ENCODE peak calls at places on chromosomes 2 and 18, in ten cellular contexts. C, V, L, Q, A, M, D, O, F and B are unnamed samples.

GRCh38 chr2:158457826-158458616 is 1.3 kb downstream of the PKP4 start:
- DNase-seq in O (peak; percentile 70), A (peak; percentile 44), V (no peak), F (peak; percentile 22), M (peak; percentile 85), C (peak; percentile 56), D (no peak), L (peak; percentile 90), Q (peak; percentile 85), B (peak; percentile 80)

GRCh38 chr2:100196786-100197494 is 54.5 kb upstream of the AFF3 start:
- DNase-seq in C (no peak), M (no peak), F (no peak), D (no peak), A (peak; percentile 11), L (no peak), O (no peak), V (no peak), Q (no peak), B (no peak)

GRCh38 chr2:13919981-13920382 is 712.5 kb upstream of the LRATD1 start:
- DNase-seq in L (no peak), Q (no peak), V (no peak), O (no peak), D (no peak), A (no peak), F (no peak), M (no peak), C (no peak), B (no peak)

GRCh38 chr2:98518106-98518505 is 73.4 kb downstream of the INPP4A start:
- DNase-seq in M (peak; percentile 47), D (no peak), V (no peak), L (no peak), O (peak; percentile 64), C (peak; percentile 42), Q (peak; percentile 36), A (no peak), F (peak; percentile 50), B (peak; percentile 61)

GRCh38 chr2:195049372-195050031 is 607.5 kb upstream of the SLC39A10 start:
- DNase-seq in O (no peak), C (no peak), F (no peak), L (no peak), D (no peak), Q (no peak), M (no peak), V (no peak), A (no peak), B (no peak)

GRCh38 chr2:3628800-3629199 is 29.2 kb upstream of the ALLC start:
- DNase-seq in O (no peak), L (peak; percentile 25), C (no peak), M (no peak), A (no peak), F (no peak), Q (peak; percentile 41), V (peak; percentile 26), D (no peak), B (no peak)

GRCh38 chr2:120660056-120660694 is 75.5 kb upstream of the GLI2 start:
- DNase-seq in A (no peak), F (no peak), M (no peak), V (no peak), D (no peak), L (no peak), O (no peak), Q (no peak), C (no peak), B (no peak)

GRCh38 chr18:47448956-47449355 is 197.5 kb upstream of the SKOR2 start:
- DNase-seq in Q (no peak), L (no peak), V (no peak), F (no peak), D (no peak), M (no peak), A (no peak), C (no peak), O (no peak), B (no peak)

GRCh38 chr2:71893646-71894045 is 254.0 kb downstream of the CYP26B1 start:
- DNase-seq in Q (no peak), A (no peak), M (no peak), C (no peak), F (no peak), O (no peak), D (no peak), V (no peak), L (no peak), B (no peak)

GRCh38 chr2:20635698-20636584 is 15.0 kb downstream of the HS1BP3 start:
- DNase-seq in A (peak; percentile 71), Q (peak; percentile 78), C (peak; percentile 54), V (peak; percentile 21), O (peak; percentile 85), L (peak; percentile 91), M (peak; percentile 88), F (peak; percentile 87), D (no peak), B (peak; percentile 62)

GRCh38 chr2:164456599-164456998 is 164.7 kb downstream of the GRB14 start:
- DNase-seq in O (no peak), C (no peak), D (no peak), L (no peak), F (no peak), M (no peak), Q (no peak), A (no peak), V (no peak), B (no peak)

GRCh38 chr2:103734911-103735310 is 973.1 kb downstream of the TMEM182 start:
- DNase-seq in F (no peak), O (no peak), D (no peak), A (no peak), M (no peak), Q (no peak), L (no peak), V (no peak), C (no peak), B (no peak)

GRCh38 chr18:9017170-9017899 is 85.2 kb upstream of the NDUFV2 start:
- DNase-seq in V (peak; percentile 90), Q (peak; percentile 85), D (peak; percentile 20), M (peak; percentile 68), F (peak; percentile 70), A (peak; percentile 94), L (peak; percentile 62), O (peak; percentile 90), C (peak; percentile 38), B (peak; percentile 95)

GRCh38 chr18:50399582-50399981 is 24.7 kb downstream of the SKA1 start:
- DNase-seq in Q (no peak), A (no peak), L (no peak), C (no peak), M (no peak), O (no peak), D (no peak), F (no peak), V (no peak), B (no peak)

GRCh38 chr2:239186958-239187357 is 213.9 kb downstream of the HDAC4 start:
- DNase-seq in O (no peak), A (no peak), L (peak; percentile 21), D (no peak), V (no peak), C (no peak), M (peak; percentile 3), Q (no peak), F (no peak), B (no peak)

GRCh38 chr2:101251844-101252407 is 760 bp upstream of the CNOT11 start:
- DNase-seq in D (no peak), C (peak; percentile 29), A (no peak), V (peak; percentile 74), F (no peak), O (no peak), L (peak; percentile 69), Q (peak; percentile 36), M (peak; percentile 60), B (peak; percentile 33)

DNA sequence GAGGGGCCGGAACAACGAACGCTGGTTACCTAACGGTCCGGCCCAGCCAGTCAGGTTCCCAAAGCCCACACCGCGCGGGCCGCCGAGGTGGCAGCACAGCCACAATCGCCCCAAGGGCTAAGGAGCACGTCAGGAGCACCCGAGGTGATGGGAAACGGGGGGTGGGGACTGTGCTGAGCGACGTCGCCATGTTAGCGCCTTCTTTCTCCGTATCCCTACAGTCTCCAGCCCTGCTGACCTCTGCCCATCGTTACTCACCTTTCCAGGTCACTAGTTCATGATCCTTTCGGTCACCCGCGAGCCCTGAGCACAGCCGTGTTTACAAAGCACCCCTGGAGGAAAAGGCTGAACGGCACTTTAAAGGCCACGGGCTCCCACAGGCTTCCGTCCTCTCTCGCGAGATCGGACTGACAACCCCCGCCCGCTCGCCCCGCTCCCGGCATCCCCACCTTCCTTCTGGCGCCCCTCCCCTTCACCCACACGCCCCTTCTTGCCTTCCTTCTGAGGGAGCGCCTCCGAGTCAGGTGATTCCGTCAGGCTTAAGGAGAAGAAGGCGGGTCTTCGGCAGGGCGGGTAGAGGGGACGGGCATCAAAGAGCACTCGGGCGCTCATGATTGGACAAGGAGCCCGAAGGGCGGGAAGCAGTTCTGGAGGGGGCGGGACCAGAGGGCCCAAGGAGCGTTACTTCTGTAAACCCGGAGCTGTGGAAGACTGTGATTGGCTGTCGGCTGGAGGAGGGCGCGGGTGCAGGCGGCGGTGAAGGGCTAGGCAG is at the start of gene ATF2:
- DNase-seq in O (peak; percentile 99), C (peak; percentile 97), D (peak; percentile 97), M (peak; percentile 98), L (peak; percentile 97), A (peak; percentile 100), Q (peak; percentile 100), V (peak; percentile 99), F (peak; percentile 80), B (peak; percentile 99)
- TF ChIP-seq POLR2A in O (peak; percentile 97), C (peak; percentile 75), D (peak; percentile 91), M (peak; percentile 76), L (no peak), A (peak; percentile 77), Q (peak; percentile 62), V (no peak), F (peak; percentile 90), B (peak; percentile 74)

GRCh38 chr2:148020358-148021058 is at the start of gene ORC4:
- DNase-seq in M (peak; percentile 99), L (peak; percentile 99), Q (peak; percentile 99), F (peak; percentile 44), D (peak; percentile 99), A (peak; percentile 99), V (peak; percentile 98), O (peak; percentile 91), C (peak; percentile 100), B (peak; percentile 100)
- TF ChIP-seq POLR2A in M (peak; percentile 88), L (peak; percentile 49), Q (peak; percentile 93), F (peak; percentile 86), D (peak; percentile 90), A (peak; percentile 26), V (peak; percentile 73), O (peak; percentile 90), C (peak; percentile 82), B (peak; percentile 86)

GRCh38 chr2:85433511-85434089 is 15.1 kb downstream of the SH2D6 start:
- DNase-seq in A (peak; percentile 96), F (no peak), V (no peak), Q (peak; percentile 55), C (no peak), M (peak; percentile 79), O (no peak), L (peak; percentile 83), D (no peak), B (peak; percentile 81)
- TF ChIP-seq POLR2A in A (peak; percentile 27), F (no peak), V (no peak), Q (no peak), C (no peak), M (no peak), O (no peak), L (no peak), D (no peak), B (no peak)

DNA sequence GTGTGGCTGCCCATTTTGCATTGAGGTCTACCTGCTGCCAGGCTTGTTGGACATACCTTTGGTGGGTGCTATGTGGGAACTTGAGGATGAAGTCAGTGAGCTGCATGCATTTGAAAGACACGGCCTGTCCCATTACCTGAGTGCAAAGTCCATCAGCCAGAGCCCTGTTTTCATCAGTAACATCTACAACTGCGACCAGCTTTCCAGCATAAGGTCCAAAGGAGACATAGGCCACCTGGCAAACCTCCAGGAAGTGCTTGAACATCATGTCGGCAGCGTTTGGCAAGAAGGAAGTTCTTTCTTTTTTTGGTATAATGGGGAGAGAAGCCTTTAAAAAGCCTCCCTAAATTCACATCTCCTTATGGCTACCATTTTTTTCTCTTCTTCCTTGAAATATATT is 143.1 kb downstream of the FAM161A start:
- DNase-seq in Q (no peak), O (no peak), A (no peak), V (no peak), D (no peak), M (peak; percentile 19), C (no peak), L (no peak), F (no peak), B (no peak)
- TF ChIP-seq POLR2A in Q (no peak), O (no peak), A (no peak), V (no peak), D (no peak), M (no peak), C (no peak), L (no peak), F (no peak), B (no peak)